ENCODE peak calls at places on chromosomes 11 and 22, in eight cellular contexts. K, H, R, J, T, M, W and Z are unnamed samples.

GRCh38 chr11:102306048-102306575 is 11.2 kb upstream of the BIRC3 start:
- DNase-seq in K (peak), H (no peak), R (no peak), J (no peak), T (no peak), M (no peak), W (no peak), Z (no peak)

GRCh38 chr11:60345489-60345888 is 18.4 kb downstream of the MS4A6E start:
- DNase-seq in K (no peak), H (no peak), R (no peak), J (no peak), T (no peak), M (no peak), W (no peak), Z (no peak)

GRCh38 chr11:72743321-72744221 is 8.6 kb downstream of the ARAP1 start:
- DNase-seq in K (no peak), H (no peak), R (peak), J (no peak), T (no peak), M (no peak), W (no peak), Z (no peak)

GRCh38 chr22:46908641-46909107 is 146.2 kb downstream of the TBC1D22A start:
- DNase-seq in K (no peak), H (no peak), R (no peak), J (no peak), T (no peak), M (no peak), W (no peak), Z (no peak)

GRCh38 chr11:86218125-86219081 is 26.1 kb upstream of the EED start:
- DNase-seq in K (peak), H (peak), R (peak), J (peak), T (peak), M (peak), W (peak), Z (peak)

GRCh38 chr11:57648791-57649735 is 649 bp downstream of the YPEL4 start:
- DNase-seq in K (no peak), H (no peak), R (no peak), J (peak), T (no peak), M (no peak), W (peak), Z (no peak)

GRCh38 chr11:34150494-34151151 is 45.2 kb downstream of the NAT10 start:
- DNase-seq in K (no peak), H (no peak), R (no peak), J (no peak), T (no peak), M (no peak), W (no peak), Z (no peak)

GRCh38 chr11:111439905-111440304 is 60.8 kb upstream of the POU2AF1 start:
- DNase-seq in K (no peak), H (no peak), R (no peak), J (no peak), T (no peak), M (no peak), W (no peak), Z (no peak)

GRCh38 chr11:76200006-76200940 is 6.0 kb downstream of the WNT11 start:
- DNase-seq in K (no peak), H (no peak), R (no peak), J (no peak), T (no peak), M (no peak), W (no peak), Z (no peak)

GRCh38 chr11:132022718-132023117 is 652.3 kb downstream of the NTM start:
- DNase-seq in K (no peak), H (no peak), R (no peak), J (no peak), T (peak), M (no peak), W (no peak), Z (no peak)

GRCh38 chr11:114614127-114614720 is 18.6 kb upstream of the NXPE4 start:
- DNase-seq in K (no peak), H (no peak), R (no peak), J (no peak), T (no peak), M (no peak), W (no peak), Z (no peak)

GRCh38 chr22:38316340-38317236 is 645 bp downstream of the CSNK1E start:
- DNase-seq in K (peak), H (peak), R (peak), J (peak), T (peak), M (peak), W (peak), Z (no peak)

GRCh38 chr11:17439316-17439782 is 37.3 kb downstream of the ABCC8 start:
- DNase-seq in K (no peak), H (no peak), R (no peak), J (no peak), T (no peak), M (no peak), W (no peak), Z (no peak)

GRCh38 chr11:58525037-58525614 is 17.2 kb upstream of the OR5B21 start:
- DNase-seq in K (peak), H (no peak), R (no peak), J (no peak), T (peak), M (no peak), W (no peak), Z (no peak)

GRCh38 chr11:62410972-62411371 is 7.9 kb upstream of the SCGB1A1 start:
- DNase-seq in K (no peak), H (no peak), R (no peak), J (no peak), T (no peak), M (no peak), W (no peak), Z (no peak)

GRCh38 chr11:62953811-62954210 is 31.0 kb downstream of the SLC22A6 start:
- DNase-seq in K (no peak), H (no peak), R (no peak), J (no peak), T (no peak), M (peak), W (no peak), Z (no peak)

GRCh38 chr11:97548280-97548679 is 1158.5 kb downstream of the JRKL start:
- DNase-seq in K (no peak), H (no peak), R (no peak), J (no peak), T (no peak), M (no peak), W (no peak), Z (no peak)

GRCh38 chr22:47190276-47190956 is 428.0 kb downstream of the TBC1D22A start:
- DNase-seq in K (no peak), H (no peak), R (peak), J (no peak), T (no peak), M (no peak), W (no peak), Z (no peak)

GRCh38 chr11:76788661-76789442 is 5.7 kb downstream of the TSKU start:
- DNase-seq in K (no peak), H (no peak), R (no peak), J (no peak), T (no peak), M (no peak), W (peak), Z (no peak)

GRCh38 chr22:19769393-19769715 is 8.8 kb downstream of the TBX1 start:
- DNase-seq in K (no peak), H (no peak), R (peak), J (no peak), T (no peak), M (no peak), W (no peak), Z (no peak)

GRCh38 chr11:122207921-122208764 is 92.1 kb upstream of the BLID start:
- DNase-seq in K (no peak), H (no peak), R (no peak), J (no peak), T (peak), M (peak), W (no peak), Z (no peak)

GRCh38 chr22:30416843-30417242 is 8.7 kb upstream of the MTFP1 start:
- DNase-seq in K (no peak), H (no peak), R (no peak), J (no peak), T (no peak), M (no peak), W (no peak), Z (no peak)

GRCh38 chr22:31604137-31604705 is 57.8 kb downstream of the PISD start:
- DNase-seq in K (no peak), H (no peak), R (no peak), J (no peak), T (no peak), M (no peak), W (no peak), Z (no peak)

GRCh38 chr11:124740277-124740882 is 638 bp downstream of the NRGN start:
- DNase-seq in K (no peak), H (peak), R (no peak), J (no peak), T (no peak), M (peak), W (peak), Z (no peak)

GRCh38 chr22:24434472-24435322 is 7.3 kb downstream of the ADORA2A start:
- DNase-seq in K (peak), H (no peak), R (peak), J (no peak), T (no peak), M (peak), W (no peak), Z (no peak)

GRCh38 chr22:44019416-44019815 is 4.7 kb upstream of the PARVB start:
- DNase-seq in K (no peak), H (no peak), R (no peak), J (no peak), T (no peak), M (no peak), W (no peak), Z (no peak)

GRCh38 chr11:69381681-69382130 is 87.8 kb downstream of the MYEOV start:
- DNase-seq in K (no peak), H (no peak), R (peak), J (no peak), T (no peak), M (no peak), W (no peak), Z (no peak)

GRCh38 chr11:57646221-57646620 is 3.5 kb downstream of the YPEL4 start:
- DNase-seq in K (no peak), H (no peak), R (no peak), J (no peak), T (no peak), M (no peak), W (no peak), Z (no peak)